ENCODE peak calls at places on chromosomes 2 and 18, in four cellular contexts. J is Peyer's patch; B is RWPE1; U is CD4-positive, alpha-beta T cell. A is an unnamed sample.

GRCh38 chr18:22340340-22340739 is 77.4 kb downstream of the CTAGE1 start:
- DNase-seq in J (no peak), B (no peak), U (no peak), A (no peak)

GRCh38 chr2:152380261-152381055 is 45.5 kb downstream of the FMNL2 start:
- DNase-seq in J (no peak), B (no peak), U (no peak), A (no peak)

GRCh38 chr18:13261658-13262357 is 43.2 kb downstream of the LDLRAD4 start:
- DNase-seq in J (peak; percentile 36), B (no peak), U (no peak), A (no peak)

GRCh38 chr2:16537347-16537746 is 128.3 kb downstream of the CYRIA start:
- DNase-seq in J (no peak), B (peak; percentile 81), U (no peak), A (no peak)

GRCh38 chr18:47979611-47980200 is 49.2 kb upstream of the SMAD2 start:
- DNase-seq in J (no peak), B (no peak), U (no peak), A (no peak)

GRCh38 chr18:9825571-9826073 is 60.2 kb upstream of the TXNDC2 start:
- DNase-seq in J (no peak), B (peak; percentile 72), U (no peak), A (no peak)

GRCh38 chr2:239158641-239159475 is 242.0 kb downstream of the HDAC4 start:
- DNase-seq in J (peak; percentile 43), B (no peak), U (no peak), A (no peak)

GRCh38 chr2:179274749-179275148 is 10.1 kb upstream of the SESTD1 start:
- DNase-seq in J (no peak), B (no peak), U (no peak), A (no peak)

GRCh38 chr18:48926420-48926857 is 24.3 kb downstream of the SMAD7 start:
- DNase-seq in J (peak; percentile 89), B (no peak), U (no peak), A (no peak)

GRCh38 chr18:56089607-56090258 is 501.7 kb upstream of the TCF4 start:
- DNase-seq in J (no peak), B (no peak), U (no peak), A (no peak)

GRCh38 chr2:162300271-162300670 is 18.2 kb downstream of the IFIH1 start:
- DNase-seq in J (no peak), B (no peak), U (no peak), A (no peak)

GRCh38 chr2:225117061-225117716 is 74.9 kb upstream of the DOCK10 start:
- DNase-seq in J (no peak), B (no peak), U (no peak), A (no peak)

GRCh38 chr2:236342951-236343350 is 78.7 kb upstream of the ASB18 start:
- DNase-seq in J (no peak), B (no peak), U (no peak), A (no peak)

GRCh38 chr18:28728891-28729290 is 552.0 kb upstream of the CDH2 start:
- DNase-seq in J (no peak), B (no peak), U (no peak), A (no peak)

GRCh38 chr18:70469916-70470315 is 181.1 kb downstream of the SOCS6 start:
- DNase-seq in J (no peak), B (no peak), U (no peak), A (no peak)

GRCh38 chr2:176130153-176130916 is 830 bp downstream of the HOXD8 start:
- DNase-seq in J (peak; percentile 67), B (peak; percentile 49), U (no peak), A (no peak)

GRCh38 chr18:75429975-75430374 is 2.5 kb upstream of the SMIM21 start:
- DNase-seq in J (no peak), B (no peak), U (no peak), A (no peak)

GRCh38 chr2:88753833-88754584 is 62.5 kb downstream of the RPIA start:
- DNase-seq in J (no peak), B (no peak), U (no peak), A (peak; percentile 66)

GRCh38 chr18:57802869-57803118 is 321 bp downstream of the ATP8B1 start:
- DNase-seq in J (no peak), B (no peak), U (no peak), A (no peak)

GRCh38 chr2:70890469-70891065 is 45.1 kb upstream of the ATP6V1B1 start:
- DNase-seq in J (no peak), B (no peak), U (no peak), A (no peak)

GRCh38 chr2:176562359-176563043 is 293.3 kb downstream of the MTX2 start:
- DNase-seq in J (no peak), B (peak; percentile 32), U (no peak), A (no peak)

GRCh38 chr2:10977636-10978035 is 65.9 kb downstream of the KCNF1 start:
- DNase-seq in J (no peak), B (no peak), U (no peak), A (no peak)

GRCh38 chr2:122191331-122191730 is 435.9 kb downstream of the TSN start:
- DNase-seq in J (no peak), B (peak; percentile 62), U (no peak), A (peak; percentile 41)
- TF ChIP-seq CTCF in J (no peak), B (peak; percentile 27), U (no peak), A (peak; percentile 61)

GRCh38 chr2:114548151-114548550 is 105.7 kb downstream of the DPP10 start:
- DNase-seq in J (no peak), B (no peak), U (no peak), A (no peak)

GRCh38 chr2:114546511-114546910 is 104.1 kb downstream of the DPP10 start:
- DNase-seq in J (no peak), B (no peak), U (no peak), A (no peak)

GRCh38 chr2:114545052-114545451 is 102.6 kb downstream of the DPP10 start:
- DNase-seq in J (no peak), B (no peak), U (no peak), A (no peak)

GRCh38 chr2:114537777-114538176 is 95.3 kb downstream of the DPP10 start:
- DNase-seq in J (no peak), B (no peak), U (no peak), A (no peak)

GRCh38 chr2:114543106-114543806 is 100.8 kb downstream of the DPP10 start:
- DNase-seq in J (peak; percentile 49), B (no peak), U (no peak), A (no peak)
- TF ChIP-seq CTCF in J (peak; percentile 60), B (no peak), U (no peak), A (peak; percentile 9)

DNA sequence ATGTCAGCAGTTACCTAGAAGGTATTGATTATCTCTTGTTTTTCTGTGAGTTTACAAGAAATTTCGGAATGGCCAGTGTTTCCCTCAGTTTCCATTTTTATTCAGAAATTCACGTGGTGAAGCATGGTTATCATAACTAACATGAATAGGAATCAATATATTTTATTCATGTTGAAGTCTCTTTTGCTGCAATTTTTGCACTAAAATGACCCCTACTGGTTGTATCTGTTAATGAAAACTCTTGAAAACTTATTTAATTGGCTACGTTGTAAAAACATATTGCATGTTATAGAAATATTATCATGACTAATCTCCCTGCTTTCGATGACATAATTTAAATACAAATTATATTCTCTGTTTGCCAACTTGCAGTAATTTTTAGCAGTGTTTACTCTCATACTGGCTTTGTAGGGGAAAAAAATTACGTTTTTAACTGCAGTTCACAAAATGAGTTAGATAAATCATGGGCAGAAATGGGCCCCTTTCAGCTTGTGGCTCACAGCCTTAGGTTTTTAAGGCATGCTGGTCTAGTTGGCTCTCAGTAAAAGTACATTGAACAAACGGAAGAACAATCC is 3.5 kb downstream of the CRIM1 start:
- DNase-seq in J (no peak), B (no peak), U (no peak), A (no peak)
- TF ChIP-seq CTCF in J (peak; percentile 39), B (no peak), U (peak; percentile 43), A (peak; percentile 21)

DNA sequence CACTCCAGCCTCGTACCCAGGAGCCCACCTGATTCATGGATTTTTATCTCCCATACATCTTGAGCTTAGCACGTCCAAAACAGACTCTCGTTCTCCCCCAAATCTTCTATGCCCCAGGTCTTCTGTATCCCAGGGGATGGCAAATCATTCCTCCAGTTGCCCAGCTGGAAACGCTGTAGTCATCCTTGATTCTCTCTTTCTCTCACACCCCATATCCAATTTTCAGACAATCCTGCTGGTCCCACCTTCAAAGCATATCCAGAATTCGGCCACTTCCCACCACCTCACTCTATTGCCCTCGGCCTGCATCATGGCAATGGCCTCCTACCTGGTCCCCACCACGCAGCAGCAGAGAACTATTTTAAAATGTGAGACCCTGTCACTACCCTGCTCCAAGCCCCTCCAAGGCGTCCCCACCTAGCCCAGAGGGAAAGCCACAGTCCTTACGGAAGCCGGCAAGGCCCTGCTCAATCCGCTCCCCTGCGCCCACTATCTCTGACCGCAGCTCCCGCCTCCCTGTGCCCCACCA is 1.4 kb upstream of the GRHL1 start:
- DNase-seq in J (no peak), B (no peak), U (no peak), A (no peak)
- TF ChIP-seq CTCF in J (no peak), B (no peak), U (no peak), A (no peak)

DNA sequence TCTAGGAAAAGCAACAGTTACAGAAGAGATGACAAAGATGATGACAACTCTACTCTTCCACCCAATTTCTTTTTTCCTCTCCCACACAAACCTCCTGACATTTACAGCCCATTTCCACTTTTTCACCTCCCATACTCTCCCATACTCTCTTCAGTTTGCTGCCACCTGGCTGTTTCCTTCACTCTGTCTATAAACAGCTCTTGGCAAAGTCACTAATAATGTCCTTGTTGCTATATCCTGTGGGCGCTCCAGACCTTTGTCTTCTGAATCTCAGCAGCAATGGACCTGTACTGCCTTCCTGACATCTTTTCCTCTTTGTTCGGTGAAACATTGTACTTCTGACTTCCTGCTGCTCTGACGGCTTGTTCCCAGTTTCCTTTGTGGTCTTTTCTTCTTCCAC is 60.7 kb upstream of the CAVIN2 start:
- DNase-seq in J (no peak), B (no peak), U (no peak), A (no peak)
- TF ChIP-seq CTCF in J (peak; percentile 22), B (no peak), U (no peak), A (no peak)